ENCODE peak calls at places on chromosomes 6 and 20, in seven cellular contexts. A is suprapubic skin, B is AG04450, S is fibroblast of lung, O is glutamatergic neuron, W is AG09319, V is endodermal cell. D is an unnamed sample.

GRCh38 chr6:89050697-89051096 is 29.9 kb upstream of the PNRC1 start:
- DNase-seq in A (no peak), B (no peak), S (no peak), O (no peak), W (no peak), V (no peak), D (no peak)

GRCh38 chr6:111692327-111693164 is 86.9 kb upstream of the TRAF3IP2 start:
- DNase-seq in A (no peak), B (no peak), S (no peak), O (peak; percentile 24), W (no peak), V (peak; percentile 38), D (no peak)

GRCh38 chr20:32891926-32892660 is 33.4 kb downstream of the EFCAB8 start:
- DNase-seq in A (no peak), B (no peak), S (no peak), O (no peak), W (no peak), V (no peak), D (no peak)

GRCh38 chr20:51372176-51372803 is 170.2 kb downstream of the NFATC2 start:
- DNase-seq in A (no peak), B (no peak), S (peak; percentile 71), O (peak; percentile 73), W (no peak), V (peak; percentile 93), D (peak; percentile 80)

GRCh38 chr6:36911946-36912555 is 26.3 kb downstream of the C6orf89 start:
- DNase-seq in A (no peak), B (no peak), S (no peak), O (no peak), W (no peak), V (no peak), D (no peak)

GRCh38 chr6:135722679-135723078 is 128.8 kb upstream of the PDE7B start:
- DNase-seq in A (no peak), B (peak; percentile 60), S (peak; percentile 81), O (no peak), W (peak; percentile 67), V (no peak), D (no peak)

GRCh38 chr6:69693749-69694148 is 103.1 kb downstream of the LMBRD1 start:
- DNase-seq in A (no peak), B (no peak), S (peak; percentile 51), O (no peak), W (no peak), V (no peak), D (no peak)

GRCh38 chr20:4794846-4795245 is 73.1 kb downstream of the PRND start:
- DNase-seq in A (no peak), B (no peak), S (peak; percentile 32), O (no peak), W (peak; percentile 11), V (no peak), D (no peak)

GRCh38 chr20:15396900-15397299 is 1059.5 kb upstream of the FLRT3 start:
- DNase-seq in A (no peak), B (no peak), S (no peak), O (no peak), W (no peak), V (no peak), D (no peak)

GRCh38 chr6:131852200-131852599 is 44.4 kb downstream of the ENPP1 start:
- DNase-seq in A (no peak), B (no peak), S (no peak), O (no peak), W (no peak), V (no peak), D (no peak)

GRCh38 chr6:1080453-1081328 is 231.2 kb upstream of the FOXQ1 start:
- DNase-seq in A (no peak), B (no peak), S (no peak), O (no peak), W (no peak), V (no peak), D (no peak)

GRCh38 chr6:44022671-44023352 is 104.4 kb downstream of the MRPL14 start:
- DNase-seq in A (peak; percentile 37), B (no peak), S (no peak), O (no peak), W (no peak), V (peak; percentile 37), D (no peak)

GRCh38 chr6:13769655-13770053 is 44.7 kb downstream of the MCUR1 start:
- DNase-seq in A (no peak), B (no peak), S (no peak), O (no peak), W (no peak), V (peak; percentile 70), D (no peak)
- TF ChIP-seq CTCF in A (no peak), B (peak; percentile 12), S (no peak), O (no peak), W (peak; percentile 16), V (peak; percentile 58), D (peak; percentile 36)

GRCh38 chr6:114342826-114343781 is at the start of gene HS3ST5:
- DNase-seq in A (no peak), B (no peak), S (peak; percentile 12), O (peak; percentile 93), W (no peak), V (peak; percentile 95), D (peak; percentile 79)
- TF ChIP-seq CTCF in A (no peak), B (peak; percentile 44), S (peak; percentile 21), O (peak; percentile 53), W (no peak), V (peak; percentile 90), D (peak; percentile 76)

GRCh38 chr6:141452354-141452686 is 680.4 kb upstream of the GJE1 start:
- DNase-seq in A (no peak), B (no peak), S (no peak), O (no peak), W (no peak), V (peak; percentile 40), D (no peak)
- TF ChIP-seq CTCF in A (no peak), B (no peak), S (no peak), O (no peak), W (no peak), V (no peak), D (no peak)

GRCh38 chr20:6140947-6141346 is 18.1 kb upstream of the FERMT1 start:
- DNase-seq in A (no peak), B (no peak), S (no peak), O (no peak), W (no peak), V (peak; percentile 69), D (no peak)
- TF ChIP-seq CTCF in A (no peak), B (peak; percentile 16), S (no peak), O (no peak), W (no peak), V (peak; percentile 43), D (peak; percentile 38)

GRCh38 chr6:121351911-121352310 is 17.6 kb upstream of the TBC1D32 start:
- DNase-seq in A (no peak), B (no peak), S (no peak), O (no peak), W (no peak), V (no peak), D (no peak)

GRCh38 chr6:121349596-121349995 is 15.3 kb upstream of the TBC1D32 start:
- DNase-seq in A (no peak), B (no peak), S (no peak), O (no peak), W (no peak), V (no peak), D (no peak)

GRCh38 chr6:121356575-121356974 is 22.3 kb upstream of the TBC1D32 start:
- DNase-seq in A (no peak), B (no peak), S (no peak), O (no peak), W (no peak), V (no peak), D (no peak)

GRCh38 chr6:121354764-121355163 is 20.5 kb upstream of the TBC1D32 start:
- DNase-seq in A (no peak), B (no peak), S (no peak), O (no peak), W (no peak), V (peak; percentile 54), D (no peak)
- TF ChIP-seq CTCF in A (no peak), B (peak; percentile 45), S (peak; percentile 23), O (peak; percentile 30), W (peak; percentile 27), V (peak; percentile 73), D (peak; percentile 69)

DNA sequence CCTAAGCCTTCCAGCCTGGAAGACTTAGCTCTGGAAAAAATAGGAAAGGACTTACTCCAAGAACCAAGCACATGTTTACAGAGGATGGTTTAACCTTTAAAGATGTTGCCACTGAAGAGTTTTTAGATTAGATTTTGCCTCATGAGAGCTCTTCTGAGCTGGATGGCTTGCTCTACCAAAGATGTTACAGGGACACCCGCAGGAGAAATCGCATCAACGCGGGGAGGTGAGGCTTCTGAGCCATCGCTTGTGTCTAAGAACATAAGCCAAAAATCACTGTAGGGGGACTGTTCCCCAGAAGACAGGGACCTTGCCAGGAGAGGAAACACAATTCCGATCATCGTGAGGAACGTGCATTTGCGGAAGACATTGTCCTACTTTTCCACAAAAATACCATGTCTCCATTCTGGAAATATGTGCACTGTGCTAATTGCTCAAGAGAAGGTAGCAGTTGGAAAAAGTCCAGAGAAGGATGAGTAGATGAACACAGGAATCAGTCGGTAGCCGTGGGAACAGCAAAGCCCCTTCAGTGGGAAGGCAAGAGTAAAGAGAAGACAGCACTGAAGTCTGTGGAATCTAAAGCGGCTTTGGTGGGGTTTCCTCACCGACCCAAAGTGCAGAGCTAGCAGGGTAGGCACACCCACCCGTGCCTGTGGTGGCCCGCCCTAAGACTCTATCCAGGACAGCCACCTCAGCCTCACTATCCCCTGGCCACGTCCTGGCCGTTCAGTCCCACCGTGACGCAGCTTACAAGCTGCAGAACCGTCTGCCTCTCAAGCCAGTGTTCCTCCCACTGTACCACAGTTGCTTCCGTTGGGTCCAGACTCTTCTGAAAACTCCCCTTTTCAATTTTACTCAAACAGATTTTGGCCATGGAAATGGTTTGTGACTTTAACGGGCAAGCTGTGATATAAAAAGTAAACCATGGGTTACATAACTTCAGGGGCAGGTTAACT is 334.8 kb downstream of the NRN1 start:
- DNase-seq in A (no peak), B (no peak), S (no peak), O (no peak), W (no peak), V (peak; percentile 67), D (peak; percentile 8)
- TF ChIP-seq CTCF in A (no peak), B (no peak), S (no peak), O (no peak), W (no peak), V (peak; percentile 60), D (no peak)

DNA sequence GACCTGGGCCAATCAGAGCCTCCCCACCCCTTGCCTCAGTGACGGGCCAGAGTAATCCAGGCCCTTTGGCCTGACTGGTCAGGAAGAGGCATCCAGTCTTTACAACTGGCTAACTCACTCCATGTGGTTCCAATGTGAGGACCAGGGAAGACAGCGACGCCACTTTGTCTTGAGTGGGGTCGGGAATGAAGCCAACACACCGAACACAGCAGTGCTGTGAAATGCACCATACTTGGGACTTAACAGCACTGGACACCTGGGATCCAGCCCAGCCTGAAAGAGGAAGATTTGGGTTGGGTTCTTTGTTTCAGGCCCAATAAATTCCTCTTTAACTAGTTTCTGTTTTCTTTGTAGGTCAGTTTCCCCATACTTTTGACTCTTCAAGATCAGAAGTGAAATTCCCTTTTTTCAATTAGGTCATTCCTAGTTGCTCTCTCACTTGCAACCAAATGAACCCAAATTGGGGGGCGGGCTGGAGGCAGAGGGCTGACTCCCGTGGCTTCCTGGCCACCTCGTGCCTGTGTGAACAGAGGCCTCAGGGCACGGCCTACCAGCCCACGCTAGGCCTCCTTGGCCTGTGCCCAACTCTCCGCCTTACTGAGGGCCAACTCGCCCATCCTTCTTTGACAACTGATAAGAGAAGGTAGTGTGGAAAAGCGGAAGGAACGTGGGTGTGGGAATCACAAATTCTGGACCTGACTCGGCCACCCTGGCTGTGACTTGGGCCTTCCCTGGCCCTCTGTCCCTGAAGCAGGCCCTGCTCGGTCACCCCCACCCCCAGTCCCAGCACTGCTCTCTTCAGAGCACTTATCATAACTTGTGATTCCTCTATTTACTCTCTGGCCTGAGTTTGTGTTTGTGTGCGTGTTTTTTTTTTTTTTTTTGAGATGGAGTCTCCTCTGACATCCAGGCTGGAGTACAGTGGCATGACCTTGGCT is 17.0 kb downstream of the SULF2 start:
- DNase-seq in A (no peak), B (no peak), S (no peak), O (no peak), W (no peak), V (no peak), D (no peak)
- TF ChIP-seq CTCF in A (no peak), B (no peak), S (no peak), O (no peak), W (no peak), V (no peak), D (no peak)